ENCODE peak calls at places on chromosome 11, in five cellular contexts. K is HCT116, L is PC-3, A is GM23338, F is SK-N-SH. V is an unnamed sample. For H3K9me2, the result is how much of the 10 kb centered on the place peaks cover.

GRCh38 chr11:126133902-126134301 is 71.2 kb upstream of the CDON start:
- DNase-seq in K (no peak), L (no peak), A (no peak), F (no peak), V (no peak)

GRCh38 chr11:22426915-22427314 is 88.7 kb downstream of the SLC17A6 start:
- DNase-seq in K (no peak), L (no peak), A (no peak), F (no peak), V (no peak)

GRCh38 chr11:75557649-75558494 is 4.2 kb upstream of the SERPINH1 start:
- DNase-seq in K (no peak), L (no peak), A (no peak), F (no peak), V (no peak)

GRCh38 chr11:3225159-3225758 is 6.6 kb upstream of the MRGPRG start:
- DNase-seq in K (no peak), L (no peak), A (no peak), F (peak), V (no peak)

GRCh38 chr11:76207642-76208378 is 1.5 kb upstream of the WNT11 start:
- DNase-seq in K (peak), L (peak), A (peak), F (peak), V (peak)

GRCh38 chr11:82523141-82523540 is 210.5 kb downstream of the FAM181B start:
- DNase-seq in K (no peak), L (no peak), A (peak), F (no peak), V (no peak)

GRCh38 chr11:119156496-119156895 is 7.6 kb downstream of the ABCG4 start:
- DNase-seq in K (no peak), L (no peak), A (no peak), F (no peak), V (no peak)

GRCh38 chr11:46686886-46687810 is 13.3 kb downstream of the ARHGAP1 start:
- DNase-seq in K (no peak), L (no peak), A (no peak), F (no peak), V (no peak)

GRCh38 chr11:107549253-107549953 is 16.1 kb downstream of the ALKBH8 start:
- DNase-seq in K (no peak), L (peak), A (peak), F (peak), V (peak)

GRCh38 chr11:58390551-58391063 is 16.1 kb downstream of the OR5B3 start:
- DNase-seq in K (no peak), L (no peak), A (no peak), F (no peak), V (no peak)

GRCh38 chr11:112805658-112806057 is 155.6 kb upstream of the NCAM1 start:
- DNase-seq in K (no peak), L (no peak), A (no peak), F (no peak), V (no peak)

GRCh38 chr11:93668171-93668570 is 6.7 kb downstream of the CEP295 start:
- DNase-seq in K (no peak), L (no peak), A (no peak), F (no peak), V (no peak)

GRCh38 chr11:50174189-50174588 is 141.5 kb downstream of the OR4C45 start:
- DNase-seq in K (no peak), L (peak), A (no peak), F (no peak), V (no peak)

GRCh38 chr11:125968363-125968762 is 22.5 kb downstream of the VSIG10L2 start:
- DNase-seq in K (no peak), L (no peak), A (no peak), F (no peak), V (no peak)

GRCh38 chr11:91653091-91653754 is 571.4 kb upstream of the FAT3 start:
- DNase-seq in K (no peak), L (no peak), A (no peak), F (no peak), V (no peak)

GRCh38 chr11:99277281-99277680 is 256.5 kb downstream of the CNTN5 start:
- DNase-seq in K (no peak), L (no peak), A (no peak), F (no peak), V (no peak)

GRCh38 chr11:1927151-1928037 is 7.9 kb downstream of the TNNT3 start:
- DNase-seq in K (no peak), L (no peak), A (no peak), F (peak), V (no peak)

GRCh38 chr11:77046060-77046501 is 11.9 kb downstream of the B3GNT6 start:
- DNase-seq in K (peak), L (peak), A (peak), F (peak), V (peak)

GRCh38 chr11:130940706-130941105 is 24.4 kb upstream of the SNX19 start:
- DNase-seq in K (no peak), L (no peak), A (no peak), F (no peak), V (no peak)

GRCh38 chr11:77142091-77142975 is 14.3 kb downstream of the MYO7A start:
- DNase-seq in K (no peak), L (no peak), A (no peak), F (peak), V (no peak)

GRCh38 chr11:67410369-67410831 is 5.1 kb upstream of the CARNS1 start:
- DNase-seq in K (no peak), L (no peak), A (no peak), F (no peak), V (no peak)

GRCh38 chr11:17405232-17406005 is 17.0 kb upstream of the KCNJ11 start:
- DNase-seq in K (peak), L (peak), A (peak), F (peak), V (no peak)

GRCh38 chr11:6404341-6405038 is 14.2 kb downstream of the SMPD1 start:
- DNase-seq in K (no peak), L (no peak), A (no peak), F (no peak), V (no peak)

GRCh38 chr11:6405039-6405667 is 13.7 kb downstream of the APBB1 start:
- DNase-seq in K (no peak), L (no peak), A (peak), F (peak), V (no peak)

GRCh38 chr11:6406370-6406769 is 12.5 kb downstream of the APBB1 start:
- DNase-seq in K (no peak), L (no peak), A (no peak), F (no peak), V (no peak)

GRCh38 chr11:6403539-6403938 is 13.3 kb downstream of the SMPD1 start:
- DNase-seq in K (no peak), L (no peak), A (no peak), F (no peak), V (no peak)

DNA sequence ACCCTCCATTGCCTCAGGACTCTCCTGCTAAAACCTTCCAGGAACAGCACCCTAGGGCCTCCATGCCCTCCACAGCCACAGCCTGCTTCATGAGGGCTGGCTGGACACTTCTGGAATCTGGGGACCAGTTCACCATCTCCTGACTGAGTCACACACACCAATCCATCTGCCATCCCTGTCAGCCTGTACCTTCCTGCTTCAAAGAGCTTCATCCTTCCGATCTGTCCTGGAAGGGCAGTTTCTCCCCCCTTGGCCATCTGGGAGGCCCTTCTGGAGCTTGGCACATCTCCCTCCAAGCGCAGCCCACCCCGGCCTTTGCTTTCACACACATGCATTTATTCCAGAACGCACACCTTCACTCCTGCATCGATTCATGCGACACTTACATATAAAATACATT is 13.1 kb downstream of the APBB1 start:
- DNase-seq in K (no peak), L (no peak), A (no peak), F (no peak), V (no peak)
- H3K4me3 ChIP-seq in K (no peak), L (no peak), A (no peak), F (no peak), V (no peak)

GRCh38 chr11:71349627-71350026 is 97.2 kb upstream of the SHANK2 start:
- DNase-seq in K (no peak), L (no peak), A (no peak), F (no peak), V (no peak)
- H3K9me2 ChIP-seq in K (under half), L (under half), A (under half), F (under half), V (under half)

GRCh38 chr11:12259956-12260355 is 117.4 kb upstream of the PARVA start:
- DNase-seq in K (no peak), L (no peak), A (no peak), F (no peak), V (no peak)
- H3K4me3 ChIP-seq in K (no peak), L (no peak), A (no peak), F (no peak), V (no peak)

GRCh38 chr11:26983645-26984044 is 10.3 kb upstream of the FIBIN start:
- DNase-seq in K (no peak), L (no peak), A (no peak), F (no peak), V (no peak)

GRCh38 chr11:26992031-26992541 is 1.8 kb upstream of the FIBIN start:
- DNase-seq in K (no peak), L (no peak), A (no peak), F (no peak), V (no peak)

GRCh38 chr11:26987205-26987604 is 6.7 kb upstream of the FIBIN start:
- DNase-seq in K (no peak), L (no peak), A (no peak), F (no peak), V (no peak)

GRCh38 chr11:26985941-26986340 is 8.0 kb upstream of the FIBIN start:
- DNase-seq in K (no peak), L (no peak), A (no peak), F (no peak), V (no peak)

DNA sequence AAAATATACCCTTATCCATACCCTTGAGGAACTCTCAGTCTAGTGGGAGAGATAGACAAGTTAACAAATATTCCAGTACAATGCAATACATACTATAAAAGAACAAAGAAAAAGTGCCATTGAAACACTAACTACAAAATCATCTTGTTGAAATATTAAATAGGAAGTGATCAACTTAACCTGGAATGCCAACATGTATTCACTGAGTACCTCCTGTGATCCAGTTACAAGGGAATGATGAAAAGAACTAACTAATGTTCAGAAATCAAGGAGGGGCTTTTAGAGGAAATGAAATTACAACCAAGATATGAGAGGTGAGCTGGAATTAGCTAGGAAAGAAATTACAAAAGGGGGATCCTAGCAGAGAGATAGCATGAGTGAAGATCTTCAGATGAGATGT is 6.2 kb upstream of the FIBIN start:
- DNase-seq in K (no peak), L (no peak), A (no peak), F (no peak), V (no peak)
- H3K9me2 ChIP-seq in K (under half), L (under half), A (under half), F (under half), V (under half)

GRCh38 chr11:27440090-27440489 is 32.5 kb downstream of the LGR4 start:
- DNase-seq in K (no peak), L (no peak), A (no peak), F (no peak), V (no peak)

GRCh38 chr11:27445625-27446024 is 27.0 kb downstream of the LGR4 start:
- DNase-seq in K (no peak), L (no peak), A (peak), F (no peak), V (no peak)

GRCh38 chr11:27447288-27447914 is 25.2 kb downstream of the LGR4 start:
- DNase-seq in K (no peak), L (peak), A (no peak), F (no peak), V (no peak)

GRCh38 chr11:27443746-27444465 is 28.7 kb downstream of the LGR4 start:
- DNase-seq in K (no peak), L (no peak), A (peak), F (no peak), V (no peak)

DNA sequence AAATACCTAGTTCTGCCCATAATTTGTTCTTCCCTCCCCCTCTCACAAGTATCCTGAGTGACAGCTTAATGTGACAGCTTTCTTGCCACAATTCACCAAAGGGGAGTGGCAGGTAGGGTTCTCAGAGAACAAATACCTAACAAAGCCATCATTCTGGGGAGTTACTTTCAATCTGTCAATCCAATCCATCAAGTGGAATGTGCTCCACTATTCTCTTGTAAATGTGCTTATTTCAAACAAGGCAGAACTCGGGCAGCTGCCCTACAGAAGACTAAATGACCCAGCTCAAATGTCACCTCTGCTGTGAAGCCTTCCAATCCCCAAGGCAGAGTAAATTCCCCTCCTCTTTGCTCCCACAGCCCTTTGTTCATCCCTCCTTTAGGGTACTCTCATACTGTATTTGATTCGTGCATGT is 27.8 kb downstream of the LGR4 start:
- DNase-seq in K (no peak), L (peak), A (peak), F (no peak), V (no peak)
- H3K4me3 ChIP-seq in K (no peak), L (no peak), A (peak), F (no peak), V (no peak)

DNA sequence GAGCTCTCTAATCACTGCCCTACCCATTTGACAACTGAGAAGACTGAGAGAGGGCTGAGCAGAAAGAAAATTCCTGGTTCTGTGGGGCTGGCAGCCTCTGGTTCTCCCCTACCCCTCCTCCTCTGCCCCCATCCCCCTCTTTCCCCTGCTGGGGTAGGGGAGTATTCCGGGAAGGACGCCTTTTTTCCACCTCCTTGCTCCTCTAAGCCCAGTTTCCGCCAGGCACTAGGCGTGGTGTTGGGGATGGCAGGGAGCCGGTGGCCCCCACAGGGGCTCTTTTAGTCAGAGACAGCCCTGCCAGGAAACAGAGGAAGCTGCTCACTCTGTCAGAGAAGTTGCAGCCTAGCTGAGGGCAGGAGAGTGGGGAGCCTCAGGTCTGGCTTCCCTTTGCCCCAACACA is 15.6 kb upstream of the ARHGEF17 start:
- DNase-seq in K (no peak), L (no peak), A (no peak), F (no peak), V (no peak)
- H3K9me2 ChIP-seq in K (under half), L (under half), A (under half), F (under half), V (under half)

DNA sequence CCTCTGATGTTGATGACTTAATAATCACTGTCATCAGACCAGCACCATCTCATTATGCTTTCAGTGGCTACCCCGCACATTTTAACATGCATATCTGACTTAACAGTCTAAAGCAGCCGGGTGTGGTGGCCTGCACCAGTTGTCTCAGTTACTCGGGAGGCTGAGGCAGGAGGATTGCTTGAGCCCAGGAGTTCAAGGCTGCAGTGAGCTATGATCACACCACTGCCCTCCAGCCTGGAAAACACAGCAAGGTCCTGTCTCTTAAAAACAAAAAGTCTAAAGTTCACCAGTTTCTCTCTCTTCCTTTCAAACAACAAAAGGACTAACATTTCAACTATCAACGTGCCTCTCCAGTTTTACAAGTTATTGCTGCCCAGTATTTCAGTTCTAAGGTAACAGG is 55.3 kb upstream of the GAB2 start:
- DNase-seq in K (no peak), L (no peak), A (no peak), F (no peak), V (no peak)
- H3K4me3 ChIP-seq in K (no peak), L (no peak), A (no peak), F (no peak), V (no peak)

V was measured in OCI-LY7.